ENCODE peak calls at places on chromosomes 13 and 19, in five cellular contexts. V is NCI-H774, Z is activated T-cell treated with anti-CD3 and anti-CD28 coated beads for 1 hour, R is left ventricle myocardium inferior, I is cardiac fibroblast. B is an unnamed sample.

GRCh38 chr13:89066868-89067466 is 1395.8 kb downstream of the SLITRK5 start:
- DNase-seq in V (no peak), Z (no peak), R (no peak), I (peak; percentile 8), B (no peak)

GRCh38 chr13:59326717-59327116 is 837.0 kb downstream of the DIAPH3 start:
- DNase-seq in V (no peak), Z (no peak), R (no peak), I (no peak), B (no peak)

GRCh38 chr19:43789029-43789428 is 8.3 kb upstream of the KCNN4 start:
- DNase-seq in V (no peak), Z (no peak), R (no peak), I (peak; percentile 68), B (no peak)

GRCh38 chr13:81480634-81481033 is 1139.7 kb upstream of the SPRY2 start:
- DNase-seq in V (no peak), Z (no peak), R (no peak), I (no peak), B (no peak)

GRCh38 chr13:29993196-29993595 is 142.8 kb upstream of the UBL3 start:
- DNase-seq in V (no peak), Z (no peak), R (no peak), I (no peak), B (no peak)

GRCh38 chr19:41871573-41872383 is 5.3 kb upstream of the CD79A start:
- DNase-seq in V (no peak), Z (no peak), R (peak; percentile 23), I (no peak), B (no peak)

GRCh38 chr19:35123573-35123972 is 8.0 kb downstream of the FXYD3 start:
- DNase-seq in V (no peak), Z (no peak), R (peak; percentile 44), I (peak; percentile 33), B (no peak)

GRCh38 chr19:15113245-15114152 is 6.3 kb downstream of the SYDE1 start:
- DNase-seq in V (no peak), Z (no peak), R (no peak), I (no peak), B (no peak)

GRCh38 chr19:2476451-2477140 is 669 bp downstream of the GADD45B start:
- DNase-seq in V (no peak), Z (peak; percentile 55), R (peak; percentile 49), I (peak; percentile 73), B (peak; percentile 77)

GRCh38 chr19:35852029-35852780 is at the start of gene NPHS1:
- DNase-seq in V (no peak), Z (no peak), R (no peak), I (no peak), B (no peak)

GRCh38 chr13:42373048-42373812 is 101.3 kb downstream of the AKAP11 start:
- DNase-seq in V (no peak), Z (no peak), R (no peak), I (no peak), B (no peak)

GRCh38 chr19:51702754-51703654 is 9.9 kb downstream of the SPACA6 start:
- DNase-seq in V (peak; percentile 50), Z (no peak), R (no peak), I (no peak), B (no peak)

GRCh38 chr13:97254809-97255208 is 32.7 kb downstream of the MBNL2 start:
- DNase-seq in V (no peak), Z (no peak), R (no peak), I (peak; percentile 78), B (no peak)

GRCh38 chr13:72523049-72523448 is 204.4 kb downstream of the MZT1 start:
- DNase-seq in V (no peak), Z (no peak), R (no peak), I (no peak), B (no peak)

GRCh38 chr19:35013820-35014754 is 14.0 kb downstream of the GRAMD1A start:
- DNase-seq in V (no peak), Z (peak; percentile 41), R (no peak), I (no peak), B (no peak)

GRCh38 chr13:40792284-40793051 is 3.1 kb downstream of the SLC25A15 start:
- DNase-seq in V (no peak), Z (no peak), R (no peak), I (no peak), B (no peak)

GRCh38 chr13:97015661-97016350 is 21.5 kb upstream of the OXGR1 start:
- DNase-seq in V (no peak), Z (no peak), R (no peak), I (no peak), B (peak; percentile 26)

GRCh38 chr13:47594833-47595232 is 406.2 kb downstream of the SUCLA2 start:
- DNase-seq in V (no peak), Z (no peak), R (no peak), I (peak; percentile 19), B (peak; percentile 16)

GRCh38 chr13:41543664-41544300 is 86.4 kb downstream of the RGCC start:
- DNase-seq in V (no peak), Z (no peak), R (no peak), I (no peak), B (no peak)

GRCh38 chr19:15379996-15380647 is 535 bp upstream of the AKAP8 start:
- DNase-seq in V (peak; percentile 47), Z (no peak), R (peak; percentile 50), I (peak; percentile 39), B (peak; percentile 12)

GRCh38 chr19:49145485-49146407 is 9.4 kb downstream of the HRC start:
- DNase-seq in V (peak; percentile 56), Z (peak; percentile 79), R (peak; percentile 84), I (peak; percentile 82), B (peak; percentile 67)

GRCh38 chr13:69704311-69704710 is 403.3 kb upstream of the ATXN8OS start:
- DNase-seq in V (no peak), Z (no peak), R (no peak), I (no peak), B (no peak)

GRCh38 chr13:33968520-33969507 is 150.9 kb downstream of the RFC3 start:
- DNase-seq in V (no peak), Z (no peak), R (no peak), I (no peak), B (no peak)

GRCh38 chr13:113804703-113805430 is 45.8 kb downstream of the TMEM255B start:
- DNase-seq in V (no peak), Z (no peak), R (peak; percentile 8), I (no peak), B (no peak)

GRCh38 chr19:2235396-2236284 is 489 bp downstream of the PLEKHJ1 start:
- DNase-seq in V (peak; percentile 66), Z (no peak), R (peak; percentile 42), I (no peak), B (no peak)

B was measured in brain microvascular endothelial cell.